ENCODE peak calls at places on chromosomes 5 and 9, in five cellular contexts. One of them, this sample, is unnamed.
A peak's percentile ranks its signal among the peaks of the same experiment; 100 is the strongest.

GRCh38 chr9:93133641-93134017 is 422 bp downstream of the NINJ1 start:
- DNase-seq in left ventricle myocardium inferior: peak; percentile 75
- DNase-seq in DND-41: peak; percentile 41
- DNase-seq in heart right ventricle: peak; percentile 75
- DNase-seq in uterus: peak; percentile 88
- DNase-seq in this sample: peak; percentile 86

GRCh38 chr5:121138952-121139351 is 674.9 kb downstream of the PRR16 start:
- DNase-seq in left ventricle myocardium inferior: no peak
- DNase-seq in uterus: no peak
- DNase-seq in DND-41: no peak
- DNase-seq in heart right ventricle: no peak
- DNase-seq in this sample: no peak

GRCh38 chr9:30103647-30104394 is 2280.6 kb upstream of the ACO1 start:
- DNase-seq in heart right ventricle: no peak
- DNase-seq in uterus: no peak
- DNase-seq in DND-41: no peak
- DNase-seq in left ventricle myocardium inferior: no peak
- DNase-seq in this sample: no peak

GRCh38 chr5:137649228-137649890 is 86.5 kb downstream of the KLHL3 start:
- DNase-seq in uterus: no peak
- DNase-seq in DND-41: no peak
- DNase-seq in left ventricle myocardium inferior: no peak
- DNase-seq in heart right ventricle: no peak
- DNase-seq in this sample: no peak

GRCh38 chr5:75363726-75364495 is 26.9 kb downstream of the HMGCR start:
- DNase-seq in heart right ventricle: peak; percentile 21
- DNase-seq in uterus: no peak
- DNase-seq in DND-41: no peak
- DNase-seq in left ventricle myocardium inferior: no peak
- DNase-seq in this sample: no peak

GRCh38 chr5:79901631-79902030 is 89.4 kb downstream of the MTX3 start:
- DNase-seq in heart right ventricle: no peak
- DNase-seq in left ventricle myocardium inferior: no peak
- DNase-seq in uterus: no peak
- DNase-seq in DND-41: no peak
- DNase-seq in this sample: no peak

GRCh38 chr5:71748360-71748759 is 29.3 kb downstream of the CARTPT start:
- DNase-seq in DND-41: no peak
- DNase-seq in left ventricle myocardium inferior: peak; percentile 45
- DNase-seq in uterus: peak; percentile 22
- DNase-seq in heart right ventricle: peak; percentile 45
- DNase-seq in this sample: no peak

GRCh38 chr5:31824886-31825774 is 186.2 kb downstream of the PDZD2 start:
- DNase-seq in DND-41: peak; percentile 33
- DNase-seq in left ventricle myocardium inferior: no peak
- DNase-seq in heart right ventricle: no peak
- DNase-seq in uterus: peak; percentile 58
- DNase-seq in this sample: peak; percentile 62

GRCh38 chr5:33227746-33228145 is 213.0 kb upstream of the TARS1 start:
- DNase-seq in left ventricle myocardium inferior: no peak
- DNase-seq in uterus: no peak
- DNase-seq in DND-41: no peak
- DNase-seq in heart right ventricle: no peak
- DNase-seq in this sample: no peak

GRCh38 chr9:35930990-35931389 is 21.7 kb downstream of the SPAAR start:
- DNase-seq in DND-41: no peak
- DNase-seq in uterus: no peak
- DNase-seq in heart right ventricle: no peak
- DNase-seq in left ventricle myocardium inferior: no peak
- DNase-seq in this sample: no peak

GRCh38 chr5:62977641-62978040 is 399.0 kb downstream of the LRRC70 start:
- DNase-seq in left ventricle myocardium inferior: no peak
- DNase-seq in uterus: no peak
- DNase-seq in heart right ventricle: no peak
- DNase-seq in DND-41: no peak
- DNase-seq in this sample: no peak

GRCh38 chr9:33473216-33473615 is 508 bp downstream of the NOL6 start:
- DNase-seq in heart right ventricle: no peak
- DNase-seq in DND-41: no peak
- DNase-seq in uterus: no peak
- DNase-seq in left ventricle myocardium inferior: no peak
- DNase-seq in this sample: no peak

GRCh38 chr5:4614088-4614487 is 526.0 kb upstream of the ADAMTS16 start:
- DNase-seq in left ventricle myocardium inferior: no peak
- DNase-seq in uterus: no peak
- DNase-seq in heart right ventricle: no peak
- DNase-seq in DND-41: no peak
- DNase-seq in this sample: no peak

GRCh38 chr5:121731377-121731776 is 120.3 kb upstream of the FTMT start:
- DNase-seq in heart right ventricle: no peak
- DNase-seq in DND-41: no peak
- DNase-seq in left ventricle myocardium inferior: no peak
- DNase-seq in uterus: no peak
- DNase-seq in this sample: no peak

GRCh38 chr9:107155244-107155817 is 127.7 kb upstream of the RAD23B start:
- DNase-seq in uterus: no peak
- DNase-seq in left ventricle myocardium inferior: no peak
- DNase-seq in DND-41: no peak
- DNase-seq in heart right ventricle: no peak
- DNase-seq in this sample: no peak

GRCh38 chr5:169873642-169874041 is 106.7 kb downstream of the INSYN2B start:
- DNase-seq in uterus: peak; percentile 18
- DNase-seq in left ventricle myocardium inferior: peak; percentile 54
- DNase-seq in heart right ventricle: no peak
- DNase-seq in DND-41: no peak
- DNase-seq in this sample: no peak

GRCh38 chr9:35570709-35571108 is 34.4 kb upstream of the TESK1 start:
- DNase-seq in heart right ventricle: no peak
- DNase-seq in uterus: no peak
- DNase-seq in DND-41: no peak
- DNase-seq in left ventricle myocardium inferior: no peak
- DNase-seq in this sample: peak; percentile 77

GRCh38 chr5:107026098-107026497 is 644.6 kb downstream of the EFNA5 start:
- DNase-seq in uterus: no peak
- DNase-seq in heart right ventricle: no peak
- DNase-seq in DND-41: no peak
- DNase-seq in left ventricle myocardium inferior: no peak
- DNase-seq in this sample: no peak

GRCh38 chr5:151719228-151719861 is 32.6 kb upstream of the SPARC start:
- DNase-seq in uterus: peak; percentile 45
- DNase-seq in heart right ventricle: peak; percentile 25
- DNase-seq in left ventricle myocardium inferior: no peak
- DNase-seq in DND-41: peak; percentile 27
- DNase-seq in this sample: peak; percentile 34

GRCh38 chr5:137304227-137304874 is 194.8 kb downstream of the SPOCK1 start:
- DNase-seq in heart right ventricle: peak; percentile 15
- DNase-seq in uterus: no peak
- DNase-seq in left ventricle myocardium inferior: peak; percentile 34
- DNase-seq in DND-41: no peak
- DNase-seq in this sample: no peak

GRCh38 chr9:78146241-78146640 is 89.6 kb upstream of the CEP78 start:
- DNase-seq in heart right ventricle: no peak
- DNase-seq in DND-41: no peak
- DNase-seq in left ventricle myocardium inferior: no peak
- DNase-seq in uterus: no peak
- DNase-seq in this sample: no peak

GRCh38 chr5:97133106-97133505 is 9.3 kb downstream of the LIX1 start:
- DNase-seq in DND-41: no peak
- DNase-seq in left ventricle myocardium inferior: no peak
- DNase-seq in uterus: no peak
- DNase-seq in heart right ventricle: no peak
- DNase-seq in this sample: no peak

GRCh38 chr5:59187772-59188347 is 605.0 kb downstream of the RAB3C start:
- DNase-seq in uterus: no peak
- DNase-seq in heart right ventricle: no peak
- DNase-seq in DND-41: no peak
- DNase-seq in left ventricle myocardium inferior: no peak
- DNase-seq in this sample: no peak

GRCh38 chr9:128553695-128554094 is 1.3 kb downstream of the SPTAN1 start:
- DNase-seq in DND-41: no peak
- DNase-seq in heart right ventricle: no peak
- DNase-seq in left ventricle myocardium inferior: no peak
- DNase-seq in uterus: no peak
- DNase-seq in this sample: no peak

GRCh38 chr9:13823021-13823420 is 490.9 kb downstream of the NFIB start:
- DNase-seq in uterus: no peak
- DNase-seq in DND-41: no peak
- DNase-seq in left ventricle myocardium inferior: no peak
- DNase-seq in heart right ventricle: no peak
- DNase-seq in this sample: no peak

GRCh38 chr9:77897292-77897691 is 134.3 kb downstream of the GNAQ start:
- DNase-seq in uterus: no peak
- DNase-seq in DND-41: no peak
- DNase-seq in left ventricle myocardium inferior: no peak
- DNase-seq in heart right ventricle: no peak
- DNase-seq in this sample: no peak

GRCh38 chr5:133842846-133843725 is 125.3 kb downstream of the C5orf15 start:
- DNase-seq in DND-41: no peak
- DNase-seq in uterus: no peak
- DNase-seq in heart right ventricle: no peak
- DNase-seq in left ventricle myocardium inferior: no peak
- DNase-seq in this sample: no peak

GRCh38 chr9:135216236-135216635 is 128.8 kb downstream of the OLFM1 start:
- DNase-seq in heart right ventricle: no peak
- DNase-seq in DND-41: no peak
- DNase-seq in uterus: no peak
- DNase-seq in left ventricle myocardium inferior: no peak
- DNase-seq in this sample: no peak

GRCh38 chr9:99421369-99421768 is 199.3 kb downstream of the SEC61B start:
- DNase-seq in heart right ventricle: no peak
- DNase-seq in DND-41: no peak
- DNase-seq in uterus: no peak
- DNase-seq in left ventricle myocardium inferior: no peak
- DNase-seq in this sample: no peak

GRCh38 chr5:92332039-92332438 is 948.9 kb upstream of the ARRDC3 start:
- DNase-seq in left ventricle myocardium inferior: no peak
- DNase-seq in uterus: no peak
- DNase-seq in heart right ventricle: no peak
- DNase-seq in DND-41: no peak
- DNase-seq in this sample: no peak

GRCh38 chr9:73137914-73138313 is 13.8 kb upstream of the ANXA1 start:
- DNase-seq in DND-41: no peak
- DNase-seq in uterus: no peak
- DNase-seq in left ventricle myocardium inferior: no peak
- DNase-seq in heart right ventricle: no peak
- DNase-seq in this sample: no peak

GRCh38 chr5:54552446-54552845 is 34.9 kb downstream of the SNX18 start:
- DNase-seq in uterus: no peak
- DNase-seq in left ventricle myocardium inferior: no peak
- DNase-seq in DND-41: no peak
- DNase-seq in heart right ventricle: no peak
- DNase-seq in this sample: no peak

GRCh38 chr5:54551292-54551691 is 33.7 kb downstream of the SNX18 start:
- DNase-seq in uterus: no peak
- DNase-seq in DND-41: no peak
- DNase-seq in left ventricle myocardium inferior: no peak
- DNase-seq in heart right ventricle: no peak
- DNase-seq in this sample: no peak

GRCh38 chr5:54548565-54548964 is 31.0 kb downstream of the SNX18 start:
- DNase-seq in heart right ventricle: no peak
- DNase-seq in DND-41: no peak
- DNase-seq in left ventricle myocardium inferior: no peak
- DNase-seq in uterus: no peak
- DNase-seq in this sample: no peak

GRCh38 chr5:54553659-54554207 is 36.2 kb downstream of the SNX18 start:
- DNase-seq in uterus: no peak
- DNase-seq in DND-41: no peak
- DNase-seq in heart right ventricle: no peak
- DNase-seq in left ventricle myocardium inferior: no peak
- DNase-seq in this sample: no peak

DNA sequence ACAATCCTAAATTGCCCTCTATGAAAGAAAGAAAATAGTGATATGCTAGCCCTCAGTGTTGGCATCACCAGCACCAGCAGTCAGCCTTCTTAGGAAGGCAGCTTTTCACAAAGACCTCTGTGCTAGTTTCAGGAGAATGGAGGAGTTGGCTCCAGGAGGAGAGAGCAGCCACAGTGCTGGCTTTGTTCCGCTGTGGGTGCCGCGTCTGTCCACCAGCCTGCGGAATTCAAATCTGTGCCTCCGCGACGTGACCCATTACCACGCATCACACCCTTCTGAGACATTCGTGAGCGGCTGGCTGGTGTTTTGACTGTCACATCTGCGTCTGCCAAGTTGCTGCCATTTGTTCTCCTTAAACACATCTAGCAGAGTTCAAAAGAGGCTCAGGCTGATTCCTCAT is 34.3 kb downstream of the SNX18 start:
- DNase-seq in left ventricle myocardium inferior: no peak
- DNase-seq in uterus: no peak
- DNase-seq in DND-41: no peak
- DNase-seq in heart right ventricle: no peak
- DNase-seq in this sample: no peak
- TF ChIP-seq CTCF in left ventricle myocardium inferior: no peak
- TF ChIP-seq CTCF in uterus: no peak
- TF ChIP-seq CTCF in DND-41: no peak
- TF ChIP-seq CTCF in heart right ventricle: no peak
- TF ChIP-seq CTCF in this sample: no peak

DNA sequence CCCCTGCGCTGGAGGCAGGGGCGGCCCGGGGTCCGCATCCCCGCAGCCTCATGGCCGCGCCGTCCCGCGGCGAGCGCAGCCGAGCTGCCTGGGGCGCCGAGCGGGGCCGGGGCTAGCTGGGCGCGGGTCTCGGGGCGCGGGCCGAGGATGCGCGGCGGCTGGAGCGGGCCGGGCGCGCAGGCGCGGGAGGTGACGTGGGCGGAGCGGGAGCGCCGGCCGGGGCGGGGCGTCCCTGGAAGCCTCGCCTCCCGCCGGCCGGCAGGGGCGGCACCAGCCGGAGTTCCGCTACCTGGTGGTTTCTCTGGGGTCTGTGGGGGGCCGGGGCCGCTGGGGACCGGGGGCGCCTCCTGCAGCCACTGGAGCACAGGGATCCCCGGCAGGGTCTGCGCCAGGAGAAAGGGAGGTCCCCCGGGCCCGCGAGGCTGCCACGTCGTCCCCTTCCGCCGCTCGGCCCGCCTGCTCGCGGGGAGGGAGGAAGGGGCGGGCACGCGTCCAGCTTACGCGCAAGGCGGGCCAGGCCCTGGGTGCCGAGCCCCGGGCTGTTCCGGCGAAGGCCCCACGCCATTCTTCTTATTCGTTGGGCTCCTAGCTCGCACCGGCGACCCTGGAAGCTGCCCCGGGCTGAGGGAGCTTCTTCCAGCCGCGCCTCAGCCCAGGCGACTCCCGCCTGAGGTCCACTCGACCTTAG is at the start of gene LPCAT1:
- DNase-seq in heart right ventricle: peak; percentile 88
- DNase-seq in DND-41: peak; percentile 78
- DNase-seq in left ventricle myocardium inferior: peak; percentile 87
- DNase-seq in uterus: peak; percentile 61
- DNase-seq in this sample: peak; percentile 78
- TF ChIP-seq CTCF in heart right ventricle: no peak
- TF ChIP-seq CTCF in DND-41: no peak
- TF ChIP-seq CTCF in left ventricle myocardium inferior: peak; percentile 52
- TF ChIP-seq CTCF in uterus: no peak
- TF ChIP-seq CTCF in this sample: no peak

GRCh38 chr5:142143878-142144277 is 35.3 kb downstream of the NDFIP1 start:
- DNase-seq in heart right ventricle: no peak
- DNase-seq in left ventricle myocardium inferior: no peak
- DNase-seq in DND-41: no peak
- DNase-seq in uterus: no peak
- DNase-seq in this sample: no peak
- TF ChIP-seq CTCF in heart right ventricle: peak; percentile 22
- TF ChIP-seq CTCF in left ventricle myocardium inferior: peak; percentile 69
- TF ChIP-seq CTCF in DND-41: peak; percentile 64
- TF ChIP-seq CTCF in uterus: peak; percentile 23
- TF ChIP-seq CTCF in this sample: peak; percentile 62

GRCh38 chr9:134168731-134169130 is 4.4 kb upstream of the RNU6ATAC start:
- DNase-seq in DND-41: no peak
- DNase-seq in left ventricle myocardium inferior: no peak
- DNase-seq in heart right ventricle: no peak
- DNase-seq in uterus: no peak
- DNase-seq in this sample: peak; percentile 30
- TF ChIP-seq CTCF in DND-41: peak; percentile 28
- TF ChIP-seq CTCF in left ventricle myocardium inferior: no peak
- TF ChIP-seq CTCF in heart right ventricle: no peak
- TF ChIP-seq CTCF in uterus: no peak
- TF ChIP-seq CTCF in this sample: no peak

This sample was measured in activated CD8-positive, alpha-beta T cell treated with anti-CD3 and anti-CD28 coated beads for 36 hours.